ENCODE peak calls at places on chromosomes 5 and 9, in ten cellular contexts. One of them, this sample, is unnamed.

GRCh38 chr5:77209495-77210090 is 887 bp upstream of the PDE8B start:
- DNase-seq in activated T-cell treated with anti-CD3 and anti-CD28 coated beads, Interleukin-2, amount 50 U/mL, for 4 hours: no peak
- DNase-seq in 8988T: no peak
- DNase-seq in choroid plexus epithelial cell: no peak
- DNase-seq in HEK293T: no peak
- DNase-seq in adrenal gland: no peak
- DNase-seq in GDM1: no peak
- DNase-seq in AG08396: no peak
- DNase-seq in neuronal stem cell: no peak
- DNase-seq in NCI-H1694 treated with DMSO at 0.1 percent for 48 hours: no peak
- DNase-seq in this sample: no peak

GRCh38 chr9:78505546-78505945 is 208.6 kb downstream of the PSAT1 start:
- DNase-seq in adrenal gland: no peak
- DNase-seq in 8988T: no peak
- DNase-seq in GDM1: no peak
- DNase-seq in choroid plexus epithelial cell: no peak
- DNase-seq in HEK293T: no peak
- DNase-seq in neuronal stem cell: no peak
- DNase-seq in NCI-H1694 treated with DMSO at 0.1 percent for 48 hours: no peak
- DNase-seq in AG08396: no peak
- DNase-seq in activated T-cell treated with anti-CD3 and anti-CD28 coated beads, Interleukin-2, amount 50 U/mL, for 4 hours: no peak
- DNase-seq in this sample: no peak

GRCh38 chr5:1504617-1505016 is 19.1 kb downstream of the LPCAT1 start:
- DNase-seq in HEK293T: no peak
- DNase-seq in neuronal stem cell: no peak
- DNase-seq in GDM1: no peak
- DNase-seq in choroid plexus epithelial cell: no peak
- DNase-seq in NCI-H1694 treated with DMSO at 0.1 percent for 48 hours: no peak
- DNase-seq in 8988T: no peak
- DNase-seq in AG08396: no peak
- DNase-seq in activated T-cell treated with anti-CD3 and anti-CD28 coated beads, Interleukin-2, amount 50 U/mL, for 4 hours: no peak
- DNase-seq in adrenal gland: no peak
- DNase-seq in this sample: no peak

GRCh38 chr9:124102363-124102762 is 90.8 kb downstream of the LHX2 start:
- DNase-seq in GDM1: no peak
- DNase-seq in HEK293T: no peak
- DNase-seq in choroid plexus epithelial cell: no peak
- DNase-seq in adrenal gland: no peak
- DNase-seq in neuronal stem cell: no peak
- DNase-seq in NCI-H1694 treated with DMSO at 0.1 percent for 48 hours: no peak
- DNase-seq in activated T-cell treated with anti-CD3 and anti-CD28 coated beads, Interleukin-2, amount 50 U/mL, for 4 hours: no peak
- DNase-seq in AG08396: no peak
- DNase-seq in 8988T: no peak
- DNase-seq in this sample: no peak

GRCh38 chr5:102971693-102972293 is 148.1 kb downstream of the GIN1 start:
- DNase-seq in GDM1: no peak
- DNase-seq in neuronal stem cell: no peak
- DNase-seq in choroid plexus epithelial cell: peak
- DNase-seq in AG08396: peak
- DNase-seq in 8988T: no peak
- DNase-seq in HEK293T: no peak
- DNase-seq in activated T-cell treated with anti-CD3 and anti-CD28 coated beads, Interleukin-2, amount 50 U/mL, for 4 hours: no peak
- DNase-seq in adrenal gland: no peak
- DNase-seq in NCI-H1694 treated with DMSO at 0.1 percent for 48 hours: peak
- DNase-seq in this sample: peak

GRCh38 chr9:88230612-88231011 is 92.3 kb upstream of the SPATA31C2 start:
- DNase-seq in HEK293T: no peak
- DNase-seq in NCI-H1694 treated with DMSO at 0.1 percent for 48 hours: no peak
- DNase-seq in GDM1: no peak
- DNase-seq in choroid plexus epithelial cell: peak
- DNase-seq in neuronal stem cell: no peak
- DNase-seq in adrenal gland: no peak
- DNase-seq in AG08396: no peak
- DNase-seq in 8988T: no peak
- DNase-seq in activated T-cell treated with anti-CD3 and anti-CD28 coated beads, Interleukin-2, amount 50 U/mL, for 4 hours: no peak
- DNase-seq in this sample: no peak

GRCh38 chr9:114235113-114235589 is 79.8 kb downstream of the COL27A1 start:
- DNase-seq in NCI-H1694 treated with DMSO at 0.1 percent for 48 hours: no peak
- DNase-seq in HEK293T: no peak
- DNase-seq in 8988T: no peak
- DNase-seq in choroid plexus epithelial cell: peak
- DNase-seq in AG08396: no peak
- DNase-seq in activated T-cell treated with anti-CD3 and anti-CD28 coated beads, Interleukin-2, amount 50 U/mL, for 4 hours: no peak
- DNase-seq in neuronal stem cell: no peak
- DNase-seq in GDM1: no peak
- DNase-seq in adrenal gland: no peak
- DNase-seq in this sample: no peak

GRCh38 chr9:107213561-107214028 is 69.5 kb upstream of the RAD23B start:
- DNase-seq in 8988T: peak
- DNase-seq in NCI-H1694 treated with DMSO at 0.1 percent for 48 hours: no peak
- DNase-seq in neuronal stem cell: no peak
- DNase-seq in HEK293T: no peak
- DNase-seq in AG08396: peak
- DNase-seq in activated T-cell treated with anti-CD3 and anti-CD28 coated beads, Interleukin-2, amount 50 U/mL, for 4 hours: peak
- DNase-seq in GDM1: no peak
- DNase-seq in adrenal gland: no peak
- DNase-seq in choroid plexus epithelial cell: peak
- DNase-seq in this sample: peak

GRCh38 chr5:135535820-135536801 is at the start of gene NEUROG1:
- DNase-seq in activated T-cell treated with anti-CD3 and anti-CD28 coated beads, Interleukin-2, amount 50 U/mL, for 4 hours: no peak
- DNase-seq in 8988T: no peak
- DNase-seq in GDM1: no peak
- DNase-seq in adrenal gland: no peak
- DNase-seq in choroid plexus epithelial cell: no peak
- DNase-seq in HEK293T: peak
- DNase-seq in neuronal stem cell: peak
- DNase-seq in NCI-H1694 treated with DMSO at 0.1 percent for 48 hours: no peak
- DNase-seq in AG08396: no peak
- DNase-seq in this sample: no peak

GRCh38 chr5:67431191-67431590 is 234.6 kb upstream of the CD180 start:
- DNase-seq in activated T-cell treated with anti-CD3 and anti-CD28 coated beads, Interleukin-2, amount 50 U/mL, for 4 hours: no peak
- DNase-seq in NCI-H1694 treated with DMSO at 0.1 percent for 48 hours: no peak
- DNase-seq in HEK293T: no peak
- DNase-seq in GDM1: no peak
- DNase-seq in choroid plexus epithelial cell: no peak
- DNase-seq in 8988T: no peak
- DNase-seq in neuronal stem cell: no peak
- DNase-seq in adrenal gland: no peak
- DNase-seq in AG08396: no peak
- DNase-seq in this sample: no peak

GRCh38 chr5:53381-54174 is 38.4 kb upstream of the PLEKHG4B start:
- DNase-seq in choroid plexus epithelial cell: peak
- DNase-seq in HEK293T: peak
- DNase-seq in adrenal gland: no peak
- DNase-seq in NCI-H1694 treated with DMSO at 0.1 percent for 48 hours: peak
- DNase-seq in 8988T: peak
- DNase-seq in neuronal stem cell: peak
- DNase-seq in GDM1: no peak
- DNase-seq in AG08396: peak
- DNase-seq in activated T-cell treated with anti-CD3 and anti-CD28 coated beads, Interleukin-2, amount 50 U/mL, for 4 hours: peak
- DNase-seq in this sample: peak

GRCh38 chr5:67640011-67640410 is 443.4 kb upstream of the CD180 start:
- DNase-seq in AG08396: no peak
- DNase-seq in choroid plexus epithelial cell: no peak
- DNase-seq in neuronal stem cell: no peak
- DNase-seq in activated T-cell treated with anti-CD3 and anti-CD28 coated beads, Interleukin-2, amount 50 U/mL, for 4 hours: no peak
- DNase-seq in NCI-H1694 treated with DMSO at 0.1 percent for 48 hours: peak
- DNase-seq in HEK293T: no peak
- DNase-seq in adrenal gland: no peak
- DNase-seq in 8988T: no peak
- DNase-seq in GDM1: no peak
- DNase-seq in this sample: no peak

GRCh38 chr5:159609359-159609758 is 279.1 kb upstream of the IL12B start:
- DNase-seq in choroid plexus epithelial cell: peak
- DNase-seq in GDM1: no peak
- DNase-seq in adrenal gland: no peak
- DNase-seq in NCI-H1694 treated with DMSO at 0.1 percent for 48 hours: no peak
- DNase-seq in activated T-cell treated with anti-CD3 and anti-CD28 coated beads, Interleukin-2, amount 50 U/mL, for 4 hours: no peak
- DNase-seq in 8988T: no peak
- DNase-seq in HEK293T: no peak
- DNase-seq in AG08396: no peak
- DNase-seq in neuronal stem cell: no peak
- DNase-seq in this sample: no peak

GRCh38 chr9:93257808-93258331 is 73.9 kb downstream of the WNK2 start:
- DNase-seq in activated T-cell treated with anti-CD3 and anti-CD28 coated beads, Interleukin-2, amount 50 U/mL, for 4 hours: no peak
- DNase-seq in choroid plexus epithelial cell: no peak
- DNase-seq in AG08396: no peak
- DNase-seq in HEK293T: no peak
- DNase-seq in 8988T: peak
- DNase-seq in NCI-H1694 treated with DMSO at 0.1 percent for 48 hours: no peak
- DNase-seq in GDM1: no peak
- DNase-seq in neuronal stem cell: no peak
- DNase-seq in adrenal gland: peak
- DNase-seq in this sample: no peak

GRCh38 chr5:169808118-169808581 is 171.1 kb downstream of the DOCK2 start:
- DNase-seq in HEK293T: no peak
- DNase-seq in AG08396: no peak
- DNase-seq in NCI-H1694 treated with DMSO at 0.1 percent for 48 hours: no peak
- DNase-seq in GDM1: no peak
- DNase-seq in neuronal stem cell: no peak
- DNase-seq in adrenal gland: no peak
- DNase-seq in activated T-cell treated with anti-CD3 and anti-CD28 coated beads, Interleukin-2, amount 50 U/mL, for 4 hours: no peak
- DNase-seq in choroid plexus epithelial cell: no peak
- DNase-seq in 8988T: no peak
- DNase-seq in this sample: no peak

GRCh38 chr5:94337617-94338016 is 280.8 kb downstream of the KIAA0825 start:
- DNase-seq in activated T-cell treated with anti-CD3 and anti-CD28 coated beads, Interleukin-2, amount 50 U/mL, for 4 hours: no peak
- DNase-seq in GDM1: no peak
- DNase-seq in AG08396: no peak
- DNase-seq in 8988T: no peak
- DNase-seq in choroid plexus epithelial cell: no peak
- DNase-seq in neuronal stem cell: no peak
- DNase-seq in HEK293T: no peak
- DNase-seq in NCI-H1694 treated with DMSO at 0.1 percent for 48 hours: no peak
- DNase-seq in adrenal gland: no peak
- DNase-seq in this sample: no peak

GRCh38 chr5:98679963-98680362 is 93.5 kb upstream of the RGMB start:
- DNase-seq in neuronal stem cell: no peak
- DNase-seq in activated T-cell treated with anti-CD3 and anti-CD28 coated beads, Interleukin-2, amount 50 U/mL, for 4 hours: no peak
- DNase-seq in 8988T: no peak
- DNase-seq in HEK293T: no peak
- DNase-seq in AG08396: no peak
- DNase-seq in choroid plexus epithelial cell: peak
- DNase-seq in GDM1: no peak
- DNase-seq in NCI-H1694 treated with DMSO at 0.1 percent for 48 hours: no peak
- DNase-seq in adrenal gland: no peak
- DNase-seq in this sample: no peak

GRCh38 chr9:116101516-116101915 is 52.1 kb upstream of the PAPPA start:
- DNase-seq in choroid plexus epithelial cell: peak
- DNase-seq in 8988T: no peak
- DNase-seq in GDM1: no peak
- DNase-seq in adrenal gland: no peak
- DNase-seq in NCI-H1694 treated with DMSO at 0.1 percent for 48 hours: no peak
- DNase-seq in neuronal stem cell: no peak
- DNase-seq in activated T-cell treated with anti-CD3 and anti-CD28 coated beads, Interleukin-2, amount 50 U/mL, for 4 hours: no peak
- DNase-seq in AG08396: peak
- DNase-seq in HEK293T: no peak
- DNase-seq in this sample: no peak

GRCh38 chr5:35622974-35623373 is 5.3 kb downstream of the SPEF2 start:
- DNase-seq in 8988T: no peak
- DNase-seq in choroid plexus epithelial cell: no peak
- DNase-seq in activated T-cell treated with anti-CD3 and anti-CD28 coated beads, Interleukin-2, amount 50 U/mL, for 4 hours: no peak
- DNase-seq in adrenal gland: no peak
- DNase-seq in AG08396: no peak
- DNase-seq in NCI-H1694 treated with DMSO at 0.1 percent for 48 hours: no peak
- DNase-seq in HEK293T: no peak
- DNase-seq in GDM1: no peak
- DNase-seq in neuronal stem cell: no peak
- DNase-seq in this sample: no peak

GRCh38 chr5:169065400-169065799 is 235.5 kb downstream of the SLIT3 start:
- DNase-seq in neuronal stem cell: no peak
- DNase-seq in AG08396: no peak
- DNase-seq in GDM1: no peak
- DNase-seq in activated T-cell treated with anti-CD3 and anti-CD28 coated beads, Interleukin-2, amount 50 U/mL, for 4 hours: no peak
- DNase-seq in 8988T: no peak
- DNase-seq in adrenal gland: peak
- DNase-seq in HEK293T: no peak
- DNase-seq in NCI-H1694 treated with DMSO at 0.1 percent for 48 hours: no peak
- DNase-seq in choroid plexus epithelial cell: no peak
- DNase-seq in this sample: no peak

GRCh38 chr5:52760695-52761366 is 26.9 kb upstream of the ITGA1 start:
- DNase-seq in NCI-H1694 treated with DMSO at 0.1 percent for 48 hours: no peak
- DNase-seq in 8988T: no peak
- DNase-seq in neuronal stem cell: no peak
- DNase-seq in AG08396: no peak
- DNase-seq in GDM1: no peak
- DNase-seq in choroid plexus epithelial cell: no peak
- DNase-seq in HEK293T: no peak
- DNase-seq in activated T-cell treated with anti-CD3 and anti-CD28 coated beads, Interleukin-2, amount 50 U/mL, for 4 hours: no peak
- DNase-seq in adrenal gland: no peak
- DNase-seq in this sample: no peak

GRCh38 chr5:135576075-135576599 is 2.7 kb downstream of the CXCL14 start:
- DNase-seq in GDM1: no peak
- DNase-seq in activated T-cell treated with anti-CD3 and anti-CD28 coated beads, Interleukin-2, amount 50 U/mL, for 4 hours: no peak
- DNase-seq in AG08396: peak
- DNase-seq in neuronal stem cell: no peak
- DNase-seq in 8988T: peak
- DNase-seq in NCI-H1694 treated with DMSO at 0.1 percent for 48 hours: no peak
- DNase-seq in choroid plexus epithelial cell: peak
- DNase-seq in HEK293T: no peak
- DNase-seq in adrenal gland: no peak
- DNase-seq in this sample: peak

GRCh38 chr5:41650131-41650530 is 139.7 kb upstream of the PLCXD3 start:
- DNase-seq in GDM1: no peak
- DNase-seq in HEK293T: no peak
- DNase-seq in NCI-H1694 treated with DMSO at 0.1 percent for 48 hours: no peak
- DNase-seq in activated T-cell treated with anti-CD3 and anti-CD28 coated beads, Interleukin-2, amount 50 U/mL, for 4 hours: no peak
- DNase-seq in adrenal gland: no peak
- DNase-seq in neuronal stem cell: no peak
- DNase-seq in 8988T: no peak
- DNase-seq in choroid plexus epithelial cell: no peak
- DNase-seq in AG08396: no peak
- DNase-seq in this sample: no peak

GRCh38 chr9:98410185-98410697 is 154.8 kb upstream of the TBC1D2 start:
- DNase-seq in GDM1: no peak
- DNase-seq in neuronal stem cell: peak
- DNase-seq in choroid plexus epithelial cell: peak
- DNase-seq in 8988T: no peak
- DNase-seq in NCI-H1694 treated with DMSO at 0.1 percent for 48 hours: no peak
- DNase-seq in adrenal gland: peak
- DNase-seq in HEK293T: peak
- DNase-seq in activated T-cell treated with anti-CD3 and anti-CD28 coated beads, Interleukin-2, amount 50 U/mL, for 4 hours: no peak
- DNase-seq in AG08396: peak
- DNase-seq in this sample: no peak

GRCh38 chr5:143145388-143145787 is 258.1 kb downstream of the NR3C1 start:
- DNase-seq in NCI-H1694 treated with DMSO at 0.1 percent for 48 hours: no peak
- DNase-seq in 8988T: no peak
- DNase-seq in HEK293T: no peak
- DNase-seq in adrenal gland: no peak
- DNase-seq in choroid plexus epithelial cell: no peak
- DNase-seq in activated T-cell treated with anti-CD3 and anti-CD28 coated beads, Interleukin-2, amount 50 U/mL, for 4 hours: no peak
- DNase-seq in neuronal stem cell: no peak
- DNase-seq in AG08396: no peak
- DNase-seq in GDM1: no peak
- DNase-seq in this sample: no peak

GRCh38 chr9:114606597-114607207 is 4.4 kb upstream of the TMEM268 start:
- DNase-seq in GDM1: no peak
- DNase-seq in activated T-cell treated with anti-CD3 and anti-CD28 coated beads, Interleukin-2, amount 50 U/mL, for 4 hours: no peak
- DNase-seq in 8988T: no peak
- DNase-seq in AG08396: peak
- DNase-seq in NCI-H1694 treated with DMSO at 0.1 percent for 48 hours: no peak
- DNase-seq in neuronal stem cell: no peak
- DNase-seq in choroid plexus epithelial cell: peak
- DNase-seq in adrenal gland: peak
- DNase-seq in HEK293T: no peak
- DNase-seq in this sample: no peak

GRCh38 chr5:23840083-23840482 is 332.7 kb downstream of the PRDM9 start:
- DNase-seq in HEK293T: no peak
- DNase-seq in NCI-H1694 treated with DMSO at 0.1 percent for 48 hours: peak
- DNase-seq in activated T-cell treated with anti-CD3 and anti-CD28 coated beads, Interleukin-2, amount 50 U/mL, for 4 hours: no peak
- DNase-seq in 8988T: no peak
- DNase-seq in neuronal stem cell: no peak
- DNase-seq in GDM1: no peak
- DNase-seq in choroid plexus epithelial cell: peak
- DNase-seq in adrenal gland: no peak
- DNase-seq in AG08396: no peak
- DNase-seq in this sample: peak

GRCh38 chr5:108295588-108296368 is 86.1 kb downstream of the FBXL17 start:
- DNase-seq in neuronal stem cell: no peak
- DNase-seq in HEK293T: no peak
- DNase-seq in NCI-H1694 treated with DMSO at 0.1 percent for 48 hours: no peak
- DNase-seq in adrenal gland: no peak
- DNase-seq in AG08396: no peak
- DNase-seq in activated T-cell treated with anti-CD3 and anti-CD28 coated beads, Interleukin-2, amount 50 U/mL, for 4 hours: no peak
- DNase-seq in GDM1: no peak
- DNase-seq in 8988T: no peak
- DNase-seq in choroid plexus epithelial cell: peak
- DNase-seq in this sample: no peak

This sample was measured in ACHN.